ENCODE peak calls at places on chromosomes 1 and 21, in seven cellular contexts. One of them, this sample, is unnamed.

GRCh38 chr1:8154621-8155052 is 128.5 kb upstream of the ERRFI1 start:
- DNase-seq in cardiac fibroblast: no peak
- DNase-seq in SJCRH30: peak; percentile 84
- DNase-seq in stimulated activated CD8-positive, alpha-beta memory T cell treated with anti-CD3 and anti-CD28 coated beads, Interleukin-15, amount 100 ng/mL, for 24 hours: no peak
- DNase-seq in 8988T: no peak
- DNase-seq in uterus: no peak
- DNase-seq in nephron progenitor cell: peak; percentile 65
- DNase-seq in this sample: no peak

GRCh38 chr1:168320805-168321577 is 40.3 kb downstream of the TBX19 start:
- DNase-seq in cardiac fibroblast: peak; percentile 88
- DNase-seq in SJCRH30: peak; percentile 24
- DNase-seq in stimulated activated CD8-positive, alpha-beta memory T cell treated with anti-CD3 and anti-CD28 coated beads, Interleukin-15, amount 100 ng/mL, for 24 hours: no peak
- DNase-seq in 8988T: no peak
- DNase-seq in uterus: peak; percentile 54
- DNase-seq in nephron progenitor cell: no peak
- DNase-seq in this sample: peak; percentile 87

GRCh38 chr1:235843458-235843857 is 23.2 kb downstream of the LYST start:
- DNase-seq in cardiac fibroblast: peak; percentile 64
- DNase-seq in SJCRH30: no peak
- DNase-seq in stimulated activated CD8-positive, alpha-beta memory T cell treated with anti-CD3 and anti-CD28 coated beads, Interleukin-15, amount 100 ng/mL, for 24 hours: no peak
- DNase-seq in 8988T: no peak
- DNase-seq in uterus: no peak
- DNase-seq in nephron progenitor cell: no peak
- DNase-seq in this sample: no peak

GRCh38 chr1:76274302-76274701 is 199.8 kb downstream of the ST6GALNAC3 start:
- DNase-seq in cardiac fibroblast: no peak
- DNase-seq in SJCRH30: no peak
- DNase-seq in stimulated activated CD8-positive, alpha-beta memory T cell treated with anti-CD3 and anti-CD28 coated beads, Interleukin-15, amount 100 ng/mL, for 24 hours: no peak
- DNase-seq in 8988T: no peak
- DNase-seq in uterus: no peak
- DNase-seq in nephron progenitor cell: no peak
- DNase-seq in this sample: no peak

GRCh38 chr1:33470495-33471012 is 1.9 kb upstream of the ZSCAN20 start:
- DNase-seq in cardiac fibroblast: peak; percentile 91
- DNase-seq in SJCRH30: peak; percentile 80
- DNase-seq in stimulated activated CD8-positive, alpha-beta memory T cell treated with anti-CD3 and anti-CD28 coated beads, Interleukin-15, amount 100 ng/mL, for 24 hours: no peak
- DNase-seq in 8988T: peak; percentile 30
- DNase-seq in uterus: peak; percentile 79
- DNase-seq in nephron progenitor cell: peak; percentile 70
- DNase-seq in this sample: peak; percentile 94

GRCh38 chr21:31198575-31198974 is 145.5 kb downstream of the TIAM1 start:
- DNase-seq in cardiac fibroblast: peak; percentile 77
- DNase-seq in SJCRH30: no peak
- DNase-seq in stimulated activated CD8-positive, alpha-beta memory T cell treated with anti-CD3 and anti-CD28 coated beads, Interleukin-15, amount 100 ng/mL, for 24 hours: no peak
- DNase-seq in 8988T: no peak
- DNase-seq in uterus: no peak
- DNase-seq in nephron progenitor cell: no peak
- DNase-seq in this sample: peak; percentile 67

GRCh38 chr21:42580076-42580792 is 66.6 kb downstream of the SLC37A1 start:
- DNase-seq in cardiac fibroblast: no peak
- DNase-seq in SJCRH30: no peak
- DNase-seq in stimulated activated CD8-positive, alpha-beta memory T cell treated with anti-CD3 and anti-CD28 coated beads, Interleukin-15, amount 100 ng/mL, for 24 hours: no peak
- DNase-seq in 8988T: no peak
- DNase-seq in uterus: peak; percentile 4
- DNase-seq in nephron progenitor cell: no peak
- DNase-seq in this sample: peak; percentile 66

GRCh38 chr1:89894210-89894668 is 73.4 kb downstream of the LRRC8D start:
- DNase-seq in cardiac fibroblast: peak; percentile 91
- DNase-seq in SJCRH30: no peak
- DNase-seq in stimulated activated CD8-positive, alpha-beta memory T cell treated with anti-CD3 and anti-CD28 coated beads, Interleukin-15, amount 100 ng/mL, for 24 hours: no peak
- DNase-seq in 8988T: no peak
- DNase-seq in uterus: no peak
- DNase-seq in nephron progenitor cell: no peak
- DNase-seq in this sample: peak; percentile 73

GRCh38 chr1:24203404-24203803 is 16.3 kb upstream of the IFNLR1 start:
- DNase-seq in cardiac fibroblast: no peak
- DNase-seq in SJCRH30: no peak
- DNase-seq in stimulated activated CD8-positive, alpha-beta memory T cell treated with anti-CD3 and anti-CD28 coated beads, Interleukin-15, amount 100 ng/mL, for 24 hours: no peak
- DNase-seq in 8988T: no peak
- DNase-seq in uterus: no peak
- DNase-seq in nephron progenitor cell: no peak
- DNase-seq in this sample: no peak

GRCh38 chr1:29700522-29700921 is 464.2 kb downstream of the PTPRU start:
- DNase-seq in cardiac fibroblast: no peak
- DNase-seq in SJCRH30: no peak
- DNase-seq in stimulated activated CD8-positive, alpha-beta memory T cell treated with anti-CD3 and anti-CD28 coated beads, Interleukin-15, amount 100 ng/mL, for 24 hours: no peak
- DNase-seq in 8988T: no peak
- DNase-seq in uterus: no peak
- DNase-seq in nephron progenitor cell: no peak
- DNase-seq in this sample: peak; percentile 27

GRCh38 chr1:119703666-119704450 is 7.9 kb upstream of the PHGDH start:
- DNase-seq in cardiac fibroblast: no peak
- DNase-seq in SJCRH30: no peak
- DNase-seq in stimulated activated CD8-positive, alpha-beta memory T cell treated with anti-CD3 and anti-CD28 coated beads, Interleukin-15, amount 100 ng/mL, for 24 hours: no peak
- DNase-seq in 8988T: no peak
- DNase-seq in uterus: no peak
- DNase-seq in nephron progenitor cell: no peak
- DNase-seq in this sample: no peak

GRCh38 chr1:23400324-23401110 is 24.0 kb downstream of the TCEA3 start:
- DNase-seq in cardiac fibroblast: peak; percentile 76
- DNase-seq in SJCRH30: no peak
- DNase-seq in stimulated activated CD8-positive, alpha-beta memory T cell treated with anti-CD3 and anti-CD28 coated beads, Interleukin-15, amount 100 ng/mL, for 24 hours: no peak
- DNase-seq in 8988T: no peak
- DNase-seq in uterus: peak; percentile 60
- DNase-seq in nephron progenitor cell: no peak
- DNase-seq in this sample: peak; percentile 43

GRCh38 chr1:178931843-178932551 is 61.1 kb upstream of the ANGPTL1 start:
- DNase-seq in cardiac fibroblast: peak; percentile 87
- DNase-seq in SJCRH30: no peak
- DNase-seq in stimulated activated CD8-positive, alpha-beta memory T cell treated with anti-CD3 and anti-CD28 coated beads, Interleukin-15, amount 100 ng/mL, for 24 hours: no peak
- DNase-seq in 8988T: no peak
- DNase-seq in uterus: peak; percentile 85
- DNase-seq in nephron progenitor cell: no peak
- DNase-seq in this sample: peak; percentile 30

GRCh38 chr1:224116131-224116530 is 2.2 kb downstream of the FBXO28 start:
- DNase-seq in cardiac fibroblast: peak; percentile 74
- DNase-seq in SJCRH30: no peak
- DNase-seq in stimulated activated CD8-positive, alpha-beta memory T cell treated with anti-CD3 and anti-CD28 coated beads, Interleukin-15, amount 100 ng/mL, for 24 hours: no peak
- DNase-seq in 8988T: no peak
- DNase-seq in uterus: no peak
- DNase-seq in nephron progenitor cell: no peak
- DNase-seq in this sample: no peak

GRCh38 chr1:36151845-36152203 is 2.5 kb upstream of the TRAPPC3 start:
- DNase-seq in cardiac fibroblast: peak; percentile 36
- DNase-seq in SJCRH30: no peak
- DNase-seq in stimulated activated CD8-positive, alpha-beta memory T cell treated with anti-CD3 and anti-CD28 coated beads, Interleukin-15, amount 100 ng/mL, for 24 hours: no peak
- DNase-seq in 8988T: no peak
- DNase-seq in uterus: peak; percentile 47
- DNase-seq in nephron progenitor cell: no peak
- DNase-seq in this sample: peak; percentile 49

GRCh38 chr1:200154069-200154767 is 126.7 kb downstream of the NR5A2 start:
- DNase-seq in cardiac fibroblast: no peak
- DNase-seq in SJCRH30: no peak
- DNase-seq in stimulated activated CD8-positive, alpha-beta memory T cell treated with anti-CD3 and anti-CD28 coated beads, Interleukin-15, amount 100 ng/mL, for 24 hours: no peak
- DNase-seq in 8988T: no peak
- DNase-seq in uterus: no peak
- DNase-seq in nephron progenitor cell: no peak
- DNase-seq in this sample: no peak

GRCh38 chr1:198575715-198576641 is 35.5 kb upstream of the ATP6V1G3 start:
- DNase-seq in cardiac fibroblast: peak; percentile 35
- DNase-seq in SJCRH30: no peak
- DNase-seq in stimulated activated CD8-positive, alpha-beta memory T cell treated with anti-CD3 and anti-CD28 coated beads, Interleukin-15, amount 100 ng/mL, for 24 hours: no peak
- DNase-seq in 8988T: no peak
- DNase-seq in uterus: no peak
- DNase-seq in nephron progenitor cell: no peak
- DNase-seq in this sample: no peak

GRCh38 chr1:54121482-54122130 is 31.2 kb downstream of the CDCP2 start:
- DNase-seq in cardiac fibroblast: peak; percentile 75
- DNase-seq in SJCRH30: peak; percentile 89
- DNase-seq in stimulated activated CD8-positive, alpha-beta memory T cell treated with anti-CD3 and anti-CD28 coated beads, Interleukin-15, amount 100 ng/mL, for 24 hours: peak; percentile 38
- DNase-seq in 8988T: peak; percentile 88
- DNase-seq in uterus: peak; percentile 89
- DNase-seq in nephron progenitor cell: peak; percentile 90
- DNase-seq in this sample: peak; percentile 98

GRCh38 chr1:14891991-14892390 is 261.6 kb upstream of the TMEM51 start:
- DNase-seq in cardiac fibroblast: no peak
- DNase-seq in SJCRH30: no peak
- DNase-seq in stimulated activated CD8-positive, alpha-beta memory T cell treated with anti-CD3 and anti-CD28 coated beads, Interleukin-15, amount 100 ng/mL, for 24 hours: no peak
- DNase-seq in 8988T: no peak
- DNase-seq in uterus: no peak
- DNase-seq in nephron progenitor cell: no peak
- DNase-seq in this sample: no peak

GRCh38 chr1:75475709-75476108 is 135.2 kb downstream of the SLC44A5 start:
- DNase-seq in cardiac fibroblast: no peak
- DNase-seq in SJCRH30: no peak
- DNase-seq in stimulated activated CD8-positive, alpha-beta memory T cell treated with anti-CD3 and anti-CD28 coated beads, Interleukin-15, amount 100 ng/mL, for 24 hours: no peak
- DNase-seq in 8988T: no peak
- DNase-seq in uterus: no peak
- DNase-seq in nephron progenitor cell: no peak
- DNase-seq in this sample: no peak

GRCh38 chr1:188782220-188782841 is 1695.3 kb downstream of the BRINP3 start:
- DNase-seq in cardiac fibroblast: peak; percentile 29
- DNase-seq in SJCRH30: peak; percentile 34
- DNase-seq in stimulated activated CD8-positive, alpha-beta memory T cell treated with anti-CD3 and anti-CD28 coated beads, Interleukin-15, amount 100 ng/mL, for 24 hours: no peak
- DNase-seq in 8988T: no peak
- DNase-seq in uterus: no peak
- DNase-seq in nephron progenitor cell: peak; percentile 30
- DNase-seq in this sample: no peak

GRCh38 chr1:211549092-211549749 is 29.7 kb downstream of the SLC30A1 start:
- DNase-seq in cardiac fibroblast: no peak
- DNase-seq in SJCRH30: no peak
- DNase-seq in stimulated activated CD8-positive, alpha-beta memory T cell treated with anti-CD3 and anti-CD28 coated beads, Interleukin-15, amount 100 ng/mL, for 24 hours: no peak
- DNase-seq in 8988T: no peak
- DNase-seq in uterus: no peak
- DNase-seq in nephron progenitor cell: no peak
- DNase-seq in this sample: no peak

GRCh38 chr1:26915204-26915842 is 1.5 kb upstream of the NR0B2 start:
- DNase-seq in cardiac fibroblast: no peak
- DNase-seq in SJCRH30: no peak
- DNase-seq in stimulated activated CD8-positive, alpha-beta memory T cell treated with anti-CD3 and anti-CD28 coated beads, Interleukin-15, amount 100 ng/mL, for 24 hours: no peak
- DNase-seq in 8988T: no peak
- DNase-seq in uterus: no peak
- DNase-seq in nephron progenitor cell: no peak
- DNase-seq in this sample: no peak

GRCh38 chr1:6083385-6083784 is 37.7 kb downstream of the KCNAB2 start:
- DNase-seq in cardiac fibroblast: no peak
- DNase-seq in SJCRH30: no peak
- DNase-seq in stimulated activated CD8-positive, alpha-beta memory T cell treated with anti-CD3 and anti-CD28 coated beads, Interleukin-15, amount 100 ng/mL, for 24 hours: no peak
- DNase-seq in 8988T: no peak
- DNase-seq in uterus: no peak
- DNase-seq in nephron progenitor cell: no peak
- DNase-seq in this sample: no peak

GRCh38 chr1:213982515-213982813 is 5.3 kb upstream of the PROX1 start:
- DNase-seq in cardiac fibroblast: no peak
- DNase-seq in SJCRH30: no peak
- DNase-seq in stimulated activated CD8-positive, alpha-beta memory T cell treated with anti-CD3 and anti-CD28 coated beads, Interleukin-15, amount 100 ng/mL, for 24 hours: no peak
- DNase-seq in 8988T: no peak
- DNase-seq in uterus: no peak
- DNase-seq in nephron progenitor cell: no peak
- DNase-seq in this sample: no peak

GRCh38 chr1:44811714-44812151 is 3.4 kb downstream of the BTBD19 start:
- DNase-seq in cardiac fibroblast: peak; percentile 63
- DNase-seq in SJCRH30: no peak
- DNase-seq in stimulated activated CD8-positive, alpha-beta memory T cell treated with anti-CD3 and anti-CD28 coated beads, Interleukin-15, amount 100 ng/mL, for 24 hours: no peak
- DNase-seq in 8988T: no peak
- DNase-seq in uterus: peak; percentile 43
- DNase-seq in nephron progenitor cell: no peak
- DNase-seq in this sample: peak; percentile 97